ENCODE peak calls at places on chromosomes 2 and 18, in six cellular contexts. Q is neural progenitor cell, Y is right atrium auricular region, O is psoas muscle, F is body of pancreas, G is WTC11. N is an unnamed sample.

GRCh38 chr2:189408294-189408693 is 33.0 kb upstream of the WDR75 start:
- DNase-seq in Q (no peak), Y (no peak), O (no peak), F (no peak), G (no peak), N (no peak)

GRCh38 chr2:234161932-234162331 is 111.4 kb downstream of the SPP2 start:
- DNase-seq in Q (no peak), Y (no peak), O (no peak), F (no peak), G (no peak), N (no peak)

GRCh38 chr2:72136349-72136748 is 11.3 kb downstream of the CYP26B1 start:
- DNase-seq in Q (peak; percentile 68), Y (no peak), O (no peak), F (no peak), G (no peak), N (peak; percentile 41)

GRCh38 chr2:67883316-67884080 is 179.3 kb downstream of the C1D start:
- DNase-seq in Q (no peak), Y (no peak), O (no peak), F (no peak), G (no peak), N (no peak)

GRCh38 chr2:160434254-160434948 is 59.2 kb downstream of the RBMS1 start:
- DNase-seq in Q (no peak), Y (no peak), O (no peak), F (no peak), G (no peak), N (no peak)

GRCh38 chr2:179703702-179704101 is 157.7 kb downstream of the ZNF385B start:
- DNase-seq in Q (no peak), Y (no peak), O (no peak), F (no peak), G (no peak), N (no peak)

GRCh38 chr2:164764474-164764873 is 77.1 kb downstream of the COBLL1 start:
- DNase-seq in Q (no peak), Y (no peak), O (no peak), F (no peak), G (no peak), N (no peak)

GRCh38 chr18:2971741-2972552 is 41.0 kb downstream of the LPIN2 start:
- DNase-seq in Q (no peak), Y (peak; percentile 67), O (no peak), F (peak; percentile 67), G (no peak), N (no peak)

GRCh38 chr2:118013221-118013723 is 598 bp downstream of the CCDC93 start:
- DNase-seq in Q (peak; percentile 47), Y (no peak), O (peak; percentile 58), F (peak; percentile 63), G (peak; percentile 47), N (peak; percentile 18)

GRCh38 chr2:77922567-77922966 is 400.4 kb upstream of the LRRTM4 start:
- DNase-seq in Q (no peak), Y (no peak), O (no peak), F (no peak), G (no peak), N (no peak)

GRCh38 chr2:54404270-54404669 is 51.9 kb upstream of the SPTBN1 start:
- DNase-seq in Q (no peak), Y (no peak), O (no peak), F (no peak), G (no peak), N (no peak)

GRCh38 chr2:119732451-119733164 is 27.1 kb upstream of the PTPN4 start:
- DNase-seq in Q (no peak), Y (no peak), O (no peak), F (no peak), G (no peak), N (no peak)

GRCh38 chr2:226073496-226073895 is 674.0 kb downstream of the NYAP2 start:
- DNase-seq in Q (no peak), Y (no peak), O (no peak), F (no peak), G (no peak), N (no peak)

GRCh38 chr2:19120941-19121750 is 237.3 kb downstream of the OSR1 start:
- DNase-seq in Q (no peak), Y (peak; percentile 64), O (no peak), F (no peak), G (no peak), N (no peak)

GRCh38 chr18:80067321-80067720 is 33.1 kb downstream of the RBFA start:
- DNase-seq in Q (no peak), Y (no peak), O (no peak), F (no peak), G (no peak), N (no peak)

GRCh38 chr2:29293830-29294438 is 178.7 kb downstream of the CLIP4 start:
- DNase-seq in Q (peak; percentile 74), Y (no peak), O (no peak), F (peak; percentile 70), G (peak; percentile 83), N (peak; percentile 58)

GRCh38 chr2:230262246-230262645 is 36.7 kb downstream of the SP140 start:
- DNase-seq in Q (no peak), Y (no peak), O (no peak), F (no peak), G (no peak), N (no peak)

GRCh38 chr2:228777855-228778355 is 493.2 kb downstream of the PID1 start:
- DNase-seq in Q (no peak), Y (no peak), O (no peak), F (no peak), G (no peak), N (no peak)

GRCh38 chr2:239272626-239273025 is 128.2 kb downstream of the HDAC4 start:
- DNase-seq in Q (no peak), Y (no peak), O (no peak), F (peak; percentile 1), G (no peak), N (no peak)

GRCh38 chr2:198490748-198491147 is 686.4 kb downstream of the PLCL1 start:
- DNase-seq in Q (no peak), Y (no peak), O (no peak), F (no peak), G (no peak), N (no peak)

GRCh38 chr18:80159713-80160636 is 50.9 kb downstream of the ADNP2 start:
- DNase-seq in Q (no peak), Y (no peak), O (peak; percentile 32), F (peak; percentile 34), G (peak; percentile 43), N (no peak)

GRCh38 chr18:3932285-3932684 is 482.3 kb downstream of the TGIF1 start:
- DNase-seq in Q (no peak), Y (no peak), O (no peak), F (no peak), G (no peak), N (no peak)

GRCh38 chr2:119649364-119649917 is 29.6 kb upstream of the TMEM177 start:
- DNase-seq in Q (no peak), Y (no peak), O (no peak), F (no peak), G (no peak), N (no peak)

GRCh38 chr2:16118611-16119590 is 178.6 kb downstream of the MYCN start:
- DNase-seq in Q (no peak), Y (no peak), O (no peak), F (no peak), G (no peak), N (no peak)

GRCh38 chr2:214542251-214542650 is 131.4 kb downstream of the VWC2L start:
- DNase-seq in Q (no peak), Y (no peak), O (no peak), F (no peak), G (no peak), N (no peak)

GRCh38 chr2:204722207-204722606 is 176.9 kb downstream of the PARD3B start:
- DNase-seq in Q (no peak), Y (no peak), O (no peak), F (no peak), G (no peak), N (no peak)

GRCh38 chr2:96747061-96747460 is 7.2 kb upstream of the LMAN2L start:
- DNase-seq in Q (no peak), Y (no peak), O (no peak), F (no peak), G (no peak), N (no peak)

GRCh38 chr2:42342061-42342794 is 18.8 kb downstream of the COX7A2L start:
- DNase-seq in Q (no peak), Y (no peak), O (peak; percentile 61), F (peak; percentile 65), G (no peak), N (no peak)

GRCh38 chr2:60641866-60642788 is 88.7 kb upstream of the BCL11A start:
- DNase-seq in Q (peak; percentile 83), Y (no peak), O (no peak), F (peak; percentile 51), G (peak; percentile 39), N (peak; percentile 23)

DNA sequence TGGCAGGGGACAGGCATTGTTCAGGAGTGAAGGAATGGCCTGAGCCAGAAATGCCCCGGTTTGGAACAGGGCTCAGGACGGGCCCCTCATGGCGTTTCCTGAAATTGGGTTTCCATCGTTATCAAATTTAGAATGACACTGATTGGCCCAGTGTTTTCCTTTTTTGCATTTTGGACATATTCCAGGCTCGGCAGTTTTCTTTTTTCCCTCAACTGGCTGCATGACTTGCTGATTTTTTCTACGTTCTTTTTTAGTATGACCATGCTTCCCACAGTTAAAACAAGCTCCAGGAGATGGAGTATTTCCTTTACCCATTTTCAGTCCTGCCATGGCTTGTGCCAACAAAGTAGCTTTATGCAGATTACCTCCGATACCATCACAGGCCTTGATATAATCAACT is 20.4 kb upstream of the LYG2 start:
- DNase-seq in Q (no peak), Y (no peak), O (no peak), F (no peak), G (no peak), N (no peak)
- TF ChIP-seq CTCF in Q (no peak), Y (no peak), O (no peak), F (no peak), G (no peak), N (no peak)

DNA sequence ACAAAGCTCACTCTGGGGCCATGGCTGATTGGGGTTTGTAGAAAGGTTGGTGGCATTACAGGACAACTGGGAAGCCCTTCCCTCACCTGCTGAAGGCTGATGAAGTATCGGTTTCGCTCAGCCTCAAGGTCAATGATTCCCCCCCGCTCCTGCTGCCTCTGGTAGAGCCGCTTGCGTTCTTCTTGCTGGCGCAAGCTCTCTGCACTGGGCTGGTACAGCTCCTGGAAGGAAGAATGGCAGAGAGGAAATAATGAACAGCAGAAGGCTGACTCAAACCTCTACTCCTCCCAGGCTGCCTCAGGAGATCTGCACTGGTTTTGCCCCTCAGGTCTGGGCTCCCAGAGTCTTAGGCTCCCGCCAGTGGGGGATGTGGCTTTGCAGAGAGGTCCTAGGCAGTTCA is 5.2 kb downstream of the BCS1L start:
- DNase-seq in Q (no peak), Y (no peak), O (no peak), F (no peak), G (no peak), N (no peak)
- TF ChIP-seq CTCF in Q (no peak), Y (no peak), O (no peak), F (no peak), G (no peak), N (no peak)

DNA sequence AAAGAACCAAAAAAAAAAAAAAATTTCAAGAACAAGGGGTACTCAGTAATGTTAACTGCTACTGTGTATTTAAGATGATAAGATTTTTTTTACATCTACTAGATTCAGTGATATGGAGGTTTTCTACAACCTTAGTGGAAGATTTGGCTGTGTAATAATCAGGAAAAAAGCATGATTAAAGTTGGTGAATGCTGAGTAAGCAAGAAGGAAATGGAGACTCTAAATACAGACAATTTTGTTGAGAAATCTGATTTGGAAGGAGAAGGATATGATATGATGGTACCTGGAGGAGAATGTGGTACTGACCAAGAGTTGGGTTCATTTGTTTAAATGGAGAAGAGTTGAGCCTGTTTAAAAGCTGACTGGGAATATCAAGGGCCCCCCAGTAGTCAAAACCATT is 125.1 kb downstream of the WDPCP start:
- DNase-seq in Q (no peak), Y (no peak), O (no peak), F (no peak), G (no peak), N (no peak)
- TF ChIP-seq CTCF in Q (no peak), Y (no peak), O (no peak), F (no peak), G (no peak), N (no peak)

GRCh38 chr2:128540670-128541069 is 222.0 kb upstream of the HS6ST1 start:
- DNase-seq in Q (no peak), Y (no peak), O (no peak), F (no peak), G (no peak), N (no peak)
- TF ChIP-seq CTCF in Q (no peak), Y (no peak), O (no peak), F (no peak), G (no peak), N (no peak)